ENCODE peak calls at places on chromosomes 6 and 20, in four cellular contexts. P is WERI-Rb-1, C is stomach, X is nephron progenitor cell. U is an unnamed sample.
A peak's percentile ranks its signal among the peaks of the same experiment; 100 is the strongest.

GRCh38 chr20:4978050-4978918 is 23.0 kb downstream of the SLC23A2 start:
- DNase-seq in X (no peak), C (no peak), P (peak; percentile 46), U (no peak)

GRCh38 chr6:130215526-130215925 is 7.2 kb downstream of the SAMD3 start:
- DNase-seq in P (no peak), C (no peak), X (no peak), U (no peak)

GRCh38 chr6:37544530-37544929 is 44.8 kb upstream of the CCDC167 start:
- DNase-seq in X (no peak), P (no peak), C (no peak), U (no peak)

GRCh38 chr6:158185729-158186456 is 17.7 kb downstream of the GTF2H5 start:
- DNase-seq in P (no peak), C (no peak), X (no peak), U (no peak)

GRCh38 chr6:39841291-39841690 is 49.1 kb downstream of the DAAM2 start:
- DNase-seq in X (no peak), C (no peak), P (no peak), U (no peak)

GRCh38 chr20:48586728-48587127 is 241.1 kb downstream of the PREX1 start:
- DNase-seq in X (no peak), C (peak; percentile 32), P (no peak), U (no peak)

GRCh38 chr6:109308018-109308492 is 74.2 kb downstream of the CD164 start:
- DNase-seq in C (peak; percentile 65), P (no peak), X (no peak), U (no peak)

GRCh38 chr6:141041596-141042087 is 1091.1 kb upstream of the GJE1 start:
- DNase-seq in C (no peak), P (no peak), X (no peak), U (no peak)

DNA sequence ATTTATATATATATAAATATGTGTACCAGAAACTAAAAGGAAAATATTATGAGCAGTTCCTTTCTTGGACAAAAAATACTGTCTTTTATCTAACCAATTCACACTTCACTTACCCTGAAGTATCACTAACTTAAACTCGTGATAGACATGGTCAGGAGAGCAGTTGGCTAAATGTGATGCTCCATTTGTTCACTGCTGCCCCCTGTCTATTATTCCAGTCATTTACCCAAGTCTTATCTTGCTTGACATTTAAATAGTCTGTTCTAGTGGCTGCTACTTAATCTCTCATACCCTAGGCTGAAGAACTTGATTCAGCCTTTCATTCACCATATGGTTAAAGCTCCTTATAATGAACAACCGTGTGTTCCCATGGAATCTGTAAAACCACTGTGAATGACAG is 789.6 kb upstream of the EYS start:
- DNase-seq in X (no peak), P (peak; percentile 28), C (no peak), U (peak; percentile 22)
- TF ChIP-seq CTCF in X (peak; percentile 58), P (peak; percentile 56), C (no peak), U (peak; percentile 65)

GRCh38 chr20:33732166-33732970 is 572 bp downstream of the ZNF341 start:
- DNase-seq in C (peak; percentile 90), P (peak; percentile 89), X (no peak), U (no peak)
- TF ChIP-seq CTCF in C (no peak), P (peak; percentile 9), X (no peak), U (no peak)

DNA sequence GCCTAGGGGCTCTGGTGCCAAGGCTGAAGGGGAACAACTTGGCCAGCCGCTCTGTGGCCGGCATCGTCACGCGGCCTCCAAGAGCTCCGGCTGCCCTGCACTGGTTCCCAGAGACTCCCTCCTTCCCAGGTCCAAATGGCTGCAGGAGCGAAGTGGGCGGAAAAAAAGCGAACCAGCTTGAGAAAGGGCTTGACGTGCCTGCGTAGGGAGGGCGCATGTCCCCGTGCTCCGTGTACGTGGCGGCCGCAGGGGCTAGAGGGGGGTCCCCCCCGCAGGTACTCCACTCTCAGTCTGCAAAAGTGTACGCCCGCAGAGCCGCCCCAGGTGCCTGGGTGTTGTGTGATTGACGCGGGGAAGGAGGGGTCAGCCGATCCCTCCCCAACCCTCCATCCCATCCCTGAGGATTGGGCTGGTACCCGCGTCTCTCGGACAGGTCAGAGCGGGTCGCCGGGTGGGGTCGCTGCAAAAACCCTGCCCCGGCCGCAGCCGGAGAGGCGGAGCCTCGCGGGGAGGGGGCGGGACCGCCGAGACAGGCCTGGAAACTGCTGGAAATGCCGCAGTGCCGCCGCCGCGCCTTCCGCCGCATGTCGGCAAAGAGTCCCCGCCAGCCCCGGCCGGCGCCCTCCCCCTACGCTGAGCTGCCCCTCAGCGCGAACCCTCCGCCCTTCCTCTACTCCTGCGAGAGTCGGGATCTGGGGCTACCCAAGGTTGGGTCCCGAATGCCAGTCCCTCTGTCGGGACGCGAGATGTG is 814 bp upstream of the HSP90AB1 start:
- DNase-seq in P (peak; percentile 98), X (peak; percentile 97), C (peak; percentile 90), U (peak; percentile 95)
- TF ChIP-seq CTCF in P (peak; percentile 63), X (peak; percentile 9), C (no peak), U (no peak)

DNA sequence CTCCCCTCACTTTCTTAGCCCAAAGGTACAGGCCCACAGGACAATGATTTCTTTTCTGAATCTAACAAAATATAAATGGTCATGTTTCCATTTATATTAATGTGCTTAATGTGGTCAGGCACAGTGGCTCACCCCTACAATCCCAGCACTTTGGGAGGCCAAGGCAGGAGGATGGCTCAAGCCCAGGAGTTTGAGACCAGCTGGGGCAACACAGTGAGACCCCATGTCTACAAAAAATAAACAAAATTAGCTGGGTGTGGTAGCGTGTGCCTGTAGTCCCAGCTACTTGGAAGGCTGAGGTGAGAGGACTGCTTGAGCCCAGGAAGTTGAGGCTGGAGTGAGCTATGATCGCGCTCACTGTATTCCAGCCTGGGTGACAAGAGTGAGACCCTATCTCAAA is 77.2 kb upstream of the TULP1 start:
- DNase-seq in C (no peak), P (no peak), X (no peak), U (no peak)
- TF ChIP-seq CTCF in C (no peak), P (no peak), X (no peak), U (no peak)

DNA sequence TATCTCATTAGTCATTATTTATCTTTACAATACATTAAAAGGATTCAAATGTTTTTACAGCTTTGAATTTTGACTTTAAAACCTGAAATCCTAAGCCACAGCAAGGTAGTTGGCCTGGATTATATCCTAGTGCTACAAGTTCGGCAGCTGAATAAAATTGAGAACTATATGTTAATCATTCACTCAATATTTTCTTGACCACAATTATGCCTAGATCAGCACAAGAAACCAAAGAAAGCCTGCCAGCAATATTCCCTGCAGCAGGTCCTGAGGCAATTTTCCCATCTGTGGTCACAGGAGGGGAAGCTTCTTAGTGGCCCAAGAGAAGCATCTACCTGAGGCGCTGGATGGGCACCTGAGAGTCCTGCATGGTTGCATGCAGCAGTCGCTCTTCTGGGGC is 183.5 kb downstream of the GMDS start:
- DNase-seq in X (no peak), P (no peak), C (no peak), U (no peak)
- TF ChIP-seq CTCF in X (no peak), P (no peak), C (no peak), U (no peak)

DNA sequence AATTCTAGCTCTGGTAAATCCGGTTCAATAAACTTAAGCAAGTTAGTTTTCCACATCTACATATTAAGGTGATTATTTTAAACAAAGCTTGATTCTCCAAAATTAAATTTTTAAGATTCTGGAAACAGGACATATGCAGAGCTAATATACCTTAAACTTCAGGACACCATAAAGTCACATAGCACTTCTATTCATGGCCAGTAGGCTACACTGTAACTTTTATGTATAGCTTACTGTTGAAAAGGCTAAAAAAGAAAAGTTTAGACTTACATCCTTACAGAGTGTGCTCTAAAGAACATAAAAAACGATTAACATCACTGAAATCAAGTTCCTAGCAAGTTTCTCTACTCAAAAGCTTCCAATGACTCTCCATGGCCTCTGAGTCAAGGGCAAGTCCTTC is 224.7 kb downstream of the PTPRK start:
- DNase-seq in C (no peak), X (no peak), P (no peak), U (no peak)
- TF ChIP-seq CTCF in C (no peak), X (no peak), P (no peak), U (no peak)